ENCODE peak calls at places on chromosomes 4 and X, in seven cellular contexts. P is transverse colon, I is astrocyte of the cerebellum, O is ascending aorta, V is coronary artery, B is RWPE2, D is heart left ventricle. L is an unnamed sample.

GRCh38 chr4:118994030-118994429 is 105.4 kb downstream of the SYNPO2 start:
- DNase-seq in D (peak), P (peak), I (no peak), B (no peak), O (no peak), V (no peak), L (peak)

GRCh38 chrX:151098996-151099395 is 77.4 kb upstream of the GPR50 start:
- DNase-seq in D (no peak), I (no peak), P (no peak), O (no peak), B (no peak), V (no peak), L (no peak)

GRCh38 chr4:85474818-85475630 is at the start of gene ARHGAP24:
- DNase-seq in V (peak), B (peak), D (peak), O (peak), P (peak), I (peak), L (peak)

GRCh38 chr4:4216668-4217067 is 10.1 kb downstream of the OTOP1 start:
- DNase-seq in D (no peak), O (no peak), P (no peak), I (no peak), V (no peak), B (no peak), L (no peak)

GRCh38 chrX:17860179-17860780 is 818 bp downstream of the RAI2 start:
- DNase-seq in I (no peak), B (no peak), P (no peak), D (peak), V (no peak), O (no peak), L (no peak)

GRCh38 chr4:145154573-145154972 is 25.8 kb downstream of the OTUD4 start:
- DNase-seq in I (no peak), D (no peak), O (no peak), B (no peak), P (no peak), V (no peak), L (no peak)

GRCh38 chr4:8607603-8608481 is 15.3 kb downstream of the CPZ start:
- DNase-seq in P (peak), V (no peak), B (no peak), I (no peak), D (no peak), O (no peak), L (peak)

GRCh38 chrX:68719904-68720614 is 72.6 kb downstream of the STARD8 start:
- DNase-seq in D (no peak), P (no peak), B (no peak), V (no peak), O (no peak), I (no peak), L (peak)

GRCh38 chrX:48695524-48695875 is 1.0 kb upstream of the SUV39H1 start:
- DNase-seq in I (no peak), V (no peak), P (no peak), D (no peak), B (no peak), O (no peak), L (no peak)

GRCh38 chr4:183244506-183244905 is 75.6 kb downstream of the CLDN22 start:
- DNase-seq in I (no peak), P (no peak), D (no peak), V (no peak), B (no peak), O (no peak), L (no peak)

GRCh38 chr4:88286897-88287296 is 2.5 kb upstream of the PPM1K start:
- DNase-seq in P (no peak), O (no peak), V (no peak), I (no peak), B (no peak), D (no peak), L (no peak)

GRCh38 chrX:123626962-123627361 is 105.9 kb downstream of the THOC2 start:
- DNase-seq in I (peak), D (no peak), O (no peak), P (no peak), V (no peak), B (no peak), L (no peak)

GRCh38 chr4:71026086-71026485 is 32.6 kb downstream of the DCK start:
- DNase-seq in P (no peak), D (no peak), O (no peak), V (no peak), I (peak), B (no peak), L (no peak)

GRCh38 chr4:87851332-87851731 is 18.6 kb downstream of the MEPE start:
- DNase-seq in V (no peak), D (no peak), P (no peak), O (no peak), B (no peak), I (no peak), L (no peak)

GRCh38 chr4:23614284-23614892 is 275.5 kb downstream of the PPARGC1A start:
- DNase-seq in I (peak), D (no peak), O (no peak), P (no peak), B (no peak), V (no peak), L (no peak)

GRCh38 chrX:149683966-149684730 is 27.7 kb upstream of the MAGEA11 start:
- DNase-seq in D (no peak), B (no peak), V (no peak), P (no peak), I (no peak), O (no peak), L (no peak)

GRCh38 chr4:48602763-48603162 is 112.7 kb downstream of the ZAR1 start:
- DNase-seq in O (no peak), B (no peak), I (no peak), P (no peak), V (no peak), D (no peak), L (no peak)

GRCh38 chrX:110600745-110601310 is 194.8 kb downstream of the CHRDL1 start:
- DNase-seq in B (no peak), D (no peak), O (no peak), P (no peak), I (no peak), V (no peak), L (no peak)

DNA sequence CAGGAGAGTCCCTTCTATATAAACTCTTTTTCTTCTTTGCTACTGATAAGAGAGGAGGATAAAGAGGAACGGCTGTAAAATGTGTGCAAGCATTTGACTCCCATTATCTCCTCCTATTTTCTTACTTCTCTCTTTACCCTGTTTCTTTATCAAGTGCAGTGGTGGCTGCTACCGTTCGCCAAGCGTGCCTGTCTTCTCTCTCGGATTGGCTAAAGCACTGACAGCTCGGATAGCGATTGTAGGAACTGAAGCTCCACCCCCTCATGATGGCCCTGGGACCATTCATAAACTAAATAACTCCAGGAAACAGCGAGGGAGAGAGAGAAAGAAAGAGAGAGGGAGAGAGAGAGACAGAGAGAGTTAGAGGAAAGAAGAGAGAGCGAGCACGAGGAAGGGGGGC is 340 bp upstream of the MAB21L2 start:
- DNase-seq in I (peak), O (no peak), P (peak), B (no peak), D (peak), V (no peak), L (no peak)
- H3K4me3 ChIP-seq in I (peak), O (no peak), P (peak), B (no peak), D (no peak), V (no peak), L (no peak)

GRCh38 chr4:40323866-40324265 is 11.3 kb upstream of the CHRNA9 start:
- DNase-seq in B (no peak), O (no peak), P (no peak), I (no peak), D (no peak), V (no peak), L (no peak)

GRCh38 chr4:40328383-40328782 is 6.8 kb upstream of the CHRNA9 start:
- DNase-seq in B (no peak), V (no peak), O (no peak), D (no peak), I (no peak), P (no peak), L (no peak)

GRCh38 chr4:40327340-40327739 is 7.8 kb upstream of the CHRNA9 start:
- DNase-seq in D (no peak), P (no peak), V (no peak), I (no peak), O (no peak), B (no peak), L (no peak)

GRCh38 chr4:40322853-40323252 is 12.3 kb upstream of the CHRNA9 start:
- DNase-seq in O (no peak), P (no peak), B (no peak), V (no peak), I (no peak), D (no peak), L (no peak)

DNA sequence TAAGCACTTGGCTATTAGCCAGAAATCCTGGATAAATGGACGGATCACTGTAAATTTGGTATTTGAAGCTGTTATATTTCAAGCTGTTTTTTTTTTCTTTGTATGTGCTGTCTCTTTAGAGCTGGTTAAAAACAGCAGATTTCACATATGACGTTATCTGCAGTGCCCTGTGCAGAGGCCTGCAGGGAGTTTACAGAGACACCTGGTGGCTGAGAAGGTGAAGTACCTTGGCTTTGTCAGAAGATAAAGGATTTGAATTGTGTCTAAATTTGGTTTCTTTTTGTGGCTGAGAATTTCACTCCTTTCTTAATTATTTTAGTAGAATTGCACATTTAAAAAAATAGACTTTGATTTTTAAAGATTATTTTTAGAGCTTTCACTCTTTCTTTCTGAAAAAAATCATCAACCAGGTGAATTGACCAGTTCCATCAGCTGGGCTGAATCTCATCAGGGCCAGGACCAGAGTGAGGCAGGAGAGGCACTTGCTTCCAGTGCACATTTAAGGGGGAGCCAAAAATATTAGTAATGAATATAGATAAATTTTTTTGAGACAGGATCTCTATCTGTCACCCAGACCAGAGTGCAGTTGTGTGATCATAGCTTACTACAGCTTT is 9.6 kb upstream of the CHRNA9 start:
- DNase-seq in D (no peak), P (peak), B (no peak), O (no peak), V (no peak), I (no peak), L (no peak)
- TF ChIP-seq CTCF in D (peak), P (peak), B (peak), O (peak), V (peak), I (peak), L (no peak)

DNA sequence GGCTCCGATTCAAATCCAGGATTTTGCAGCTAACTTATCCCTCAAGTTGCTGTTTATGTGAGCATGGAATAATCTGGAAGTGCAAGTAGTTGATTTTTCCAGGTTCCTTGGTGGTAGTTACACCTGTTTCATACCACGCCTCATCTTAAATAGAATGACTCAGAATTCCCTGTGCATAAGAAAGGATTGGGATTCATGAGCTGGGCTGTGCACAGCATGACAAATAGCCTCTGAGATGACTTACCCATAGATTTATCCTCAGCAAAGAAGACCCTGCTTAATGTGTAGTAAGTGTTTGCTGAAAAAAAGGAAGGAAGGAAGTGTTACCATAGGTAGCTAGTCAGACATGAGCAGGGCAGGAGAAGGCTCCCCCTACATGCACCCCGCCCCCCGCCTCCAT is 777.7 kb upstream of the ADGRL3 start:
- DNase-seq in P (no peak), B (no peak), I (no peak), V (no peak), D (no peak), O (no peak), L (no peak)
- H3K4me3 ChIP-seq in P (no peak), B (no peak), I (no peak), V (no peak), D (no peak), O (no peak), L (no peak)

GRCh38 chrX:53456254-53456653 is 22.1 kb upstream of the HSD17B10 start:
- DNase-seq in V (no peak), D (no peak), B (no peak), O (no peak), I (no peak), P (no peak), L (no peak)

GRCh38 chrX:53452812-53453211 is 18.6 kb upstream of the HSD17B10 start:
- DNase-seq in B (no peak), P (no peak), D (no peak), O (no peak), I (no peak), V (no peak), L (no peak)

DNA sequence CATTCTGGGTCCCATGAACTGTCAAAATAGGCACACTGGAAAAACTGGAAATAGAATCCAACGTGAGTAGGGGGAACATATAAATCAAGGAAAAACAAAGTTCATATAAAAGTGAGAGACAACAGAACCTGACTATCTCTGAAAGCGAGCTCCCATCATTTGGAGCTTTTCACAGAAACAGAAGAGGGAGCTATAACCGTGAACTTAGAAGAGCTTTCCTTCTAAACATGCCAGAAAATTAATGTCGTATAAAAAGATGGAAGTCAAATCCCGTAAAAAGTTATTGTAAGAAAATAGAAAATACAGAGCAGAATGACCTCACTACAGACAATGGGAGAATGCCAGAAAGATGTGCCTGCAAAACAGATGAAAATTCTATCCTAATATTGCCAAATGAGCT is 23.9 kb upstream of the HSD17B10 start:
- DNase-seq in B (no peak), D (no peak), I (no peak), V (no peak), P (no peak), O (no peak), L (no peak)
- TF ChIP-seq CTCF in B (peak), D (no peak), I (peak), V (no peak), P (no peak), O (no peak), L (no peak)

GRCh38 chr4:122458625-122459024 is 2.1 kb upstream of the IL2 start:
- DNase-seq in I (no peak), O (no peak), B (no peak), D (no peak), V (no peak), P (no peak), L (no peak)
- H3K4me3 ChIP-seq in I (peak), O (peak), B (peak), D (no peak), V (peak), P (peak), L (peak)

DNA sequence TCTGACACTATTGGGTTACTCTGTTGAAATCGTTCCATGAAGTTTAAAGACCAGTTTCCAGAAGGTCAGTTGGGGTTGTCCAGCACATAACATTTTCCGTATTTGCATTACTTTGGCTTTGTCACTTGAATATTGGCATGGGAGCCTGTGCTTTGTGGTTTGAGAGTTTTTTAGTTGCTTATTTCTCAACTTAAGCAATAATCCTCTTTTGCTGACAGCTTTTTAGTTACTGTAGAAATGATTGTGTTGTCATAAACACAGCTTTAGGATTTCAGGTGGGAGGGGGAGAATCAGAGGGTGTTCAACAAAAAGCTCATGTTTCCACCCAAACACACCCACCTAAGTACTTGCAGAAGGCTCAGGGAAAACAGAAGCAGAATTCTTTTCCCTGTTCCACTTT is 210.7 kb upstream of the TLL1 start:
- DNase-seq in V (no peak), O (no peak), I (peak), B (no peak), D (no peak), P (no peak), L (no peak)
- TF ChIP-seq CTCF in V (no peak), O (no peak), I (no peak), B (no peak), D (no peak), P (no peak), L (no peak)

GRCh38 chrX:114268643-114269042 is 315.2 kb upstream of the HTR2C start:
- DNase-seq in D (no peak), P (no peak), V (no peak), B (no peak), I (no peak), O (no peak), L (no peak)

GRCh38 chrX:114267127-114267526 is 316.8 kb upstream of the HTR2C start:
- DNase-seq in D (no peak), V (no peak), I (no peak), O (no peak), B (no peak), P (no peak), L (no peak)

DNA sequence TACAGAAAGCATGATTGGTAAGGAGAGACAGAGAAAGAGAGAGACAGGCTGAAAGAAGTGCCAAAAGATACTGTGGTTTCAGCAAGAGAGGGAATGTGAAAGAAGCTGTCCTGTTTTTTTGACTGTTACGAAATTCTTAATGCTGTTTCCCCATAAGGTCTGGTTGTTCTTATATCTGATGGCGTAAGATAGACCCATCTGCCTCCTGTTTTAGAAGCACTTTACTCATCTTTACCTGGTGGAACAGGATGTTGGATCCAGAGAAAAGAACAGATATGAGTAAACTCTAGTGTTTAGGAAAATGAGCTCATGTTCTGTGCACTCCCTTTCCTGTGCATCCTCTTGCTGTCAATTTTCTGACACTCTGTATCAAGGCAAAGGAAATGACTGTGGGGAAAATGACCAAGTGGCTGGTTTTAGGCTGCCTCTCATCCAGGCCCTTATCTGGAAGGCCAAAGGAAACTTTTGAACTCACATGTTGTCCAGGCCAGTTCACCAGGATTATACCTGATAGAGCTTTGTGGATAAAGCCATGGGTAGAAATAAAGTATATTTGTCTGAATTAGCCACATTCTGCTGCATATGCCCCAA is 311.7 kb upstream of the HTR2C start:
- DNase-seq in B (no peak), P (no peak), V (no peak), I (no peak), O (no peak), D (no peak), L (no peak)
- H3K4me3 ChIP-seq in B (no peak), P (no peak), V (no peak), I (no peak), O (no peak), D (no peak), L (no peak)

GRCh38 chrX:53678667-53679066 is 7.9 kb downstream of the HUWE1 start:
- DNase-seq in P (no peak), O (no peak), B (no peak), I (no peak), V (no peak), D (no peak), L (no peak)
- TF ChIP-seq CTCF in P (no peak), O (no peak), B (no peak), I (peak), V (no peak), D (no peak), L (no peak)

GRCh38 chrX:102599084-102599949 is at the start of gene ARMCX5:
- DNase-seq in I (peak), D (peak), O (no peak), B (peak), V (no peak), P (peak), L (peak)
- H3K4me3 ChIP-seq in I (peak), D (peak), O (peak), B (peak), V (peak), P (peak), L (peak)